ENCODE peak calls at places on chromosome 18, in ten cellular contexts. G is fibroblast of lung, Y is IMR-90, M is HCT116, D is OCI-LY7, W is GM23248, T is endothelial cell of umbilical vein, U is PC-9, F is GM23338, O is SK-N-SH. K is an unnamed sample. For H4K20me1, the result is how much of the 10 kb centered on the place peaks cover.

GRCh38 chr18:50076245-50076644 is 118.7 kb downstream of the MYO5B start:
- DNase-seq in T (no peak), G (no peak), Y (no peak), O (no peak), D (no peak), W (no peak), M (no peak), U (no peak), F (no peak), K (no peak)

GRCh38 chr18:64747803-64748202 is 598.9 kb upstream of the LINC00305 start:
- DNase-seq in D (no peak), Y (no peak), G (no peak), U (no peak), M (no peak), O (peak), F (peak), W (no peak), T (no peak), K (no peak)

GRCh38 chr18:3720818-3721545 is 271.0 kb downstream of the TGIF1 start:
- DNase-seq in D (peak), G (no peak), W (no peak), M (no peak), T (no peak), F (no peak), Y (no peak), U (no peak), O (no peak), K (no peak)

GRCh38 chr18:72742002-72742401 is 125.8 kb downstream of the NETO1 start:
- DNase-seq in W (no peak), F (no peak), D (no peak), Y (no peak), G (no peak), U (no peak), O (no peak), M (no peak), T (no peak), K (no peak)

GRCh38 chr18:76394780-76395476 is 100.1 kb downstream of the ZNF516 start:
- DNase-seq in W (peak), D (no peak), Y (peak), T (no peak), M (no peak), O (no peak), U (no peak), G (peak), F (no peak), K (peak)

GRCh38 chr18:63730788-63731187 is 28.0 kb downstream of the SERPINB11 start:
- DNase-seq in Y (no peak), U (peak), G (peak), D (no peak), T (no peak), O (no peak), M (no peak), F (peak), W (no peak), K (no peak)

GRCh38 chr18:72502671-72503431 is 41.3 kb downstream of the CBLN2 start:
- DNase-seq in D (no peak), M (no peak), W (no peak), G (no peak), U (no peak), Y (no peak), O (peak), F (no peak), T (no peak), K (no peak)

GRCh38 chr18:63965716-63966330 is 4.1 kb upstream of the SERPINB8 start:
- DNase-seq in O (no peak), M (no peak), U (no peak), W (peak), F (no peak), T (no peak), Y (no peak), D (no peak), G (peak), K (no peak)

GRCh38 chr18:3444954-3445353 is 5.0 kb upstream of the TGIF1 start:
- DNase-seq in D (no peak), W (no peak), M (no peak), O (no peak), U (no peak), F (no peak), G (no peak), Y (no peak), T (no peak), K (no peak)

GRCh38 chr18:45167109-45167551 is 448.1 kb upstream of the SLC14A2 start:
- DNase-seq in F (no peak), D (no peak), T (no peak), Y (peak), M (no peak), G (peak), O (no peak), W (peak), U (no peak), K (peak)

GRCh38 chr18:21918693-21919092 is 178.1 kb downstream of the MIB1 start:
- DNase-seq in D (no peak), U (no peak), T (no peak), O (no peak), F (no peak), M (no peak), G (no peak), Y (no peak), W (no peak), K (no peak)

GRCh38 chr18:24051256-24051947 is 36.8 kb downstream of the TTC39C start:
- DNase-seq in G (peak), W (no peak), O (no peak), T (no peak), Y (peak), M (no peak), U (peak), F (no peak), D (peak), K (peak)

GRCh38 chr18:13501896-13502295 is 224.5 kb downstream of the FAM210A start:
- DNase-seq in Y (no peak), W (no peak), G (peak), U (no peak), F (no peak), T (peak), O (no peak), M (no peak), D (peak), K (no peak)

GRCh38 chr18:57585421-57585820 is 1.1 kb downstream of the FECH start:
- DNase-seq in T (no peak), G (peak), O (peak), W (peak), U (no peak), Y (peak), M (no peak), D (no peak), F (no peak), K (no peak)

GRCh38 chr18:58314284-58314683 is 270.3 kb downstream of the NEDD4L start:
- DNase-seq in Y (peak), M (peak), T (peak), D (no peak), U (peak), O (no peak), F (no peak), W (peak), G (peak), K (peak)

GRCh38 chr18:72833471-72833870 is 34.3 kb downstream of the NETO1 start:
- DNase-seq in D (no peak), F (no peak), U (no peak), O (no peak), W (no peak), G (peak), T (no peak), Y (no peak), M (no peak), K (no peak)

GRCh38 chr18:23835506-23835905 is 146.3 kb downstream of the LAMA3 start:
- DNase-seq in F (no peak), W (no peak), U (no peak), T (no peak), O (no peak), M (no peak), D (no peak), G (no peak), Y (no peak), K (no peak)

GRCh38 chr18:33116376-33116775 is 324.1 kb downstream of the CCDC178 start:
- DNase-seq in F (no peak), O (no peak), U (no peak), M (no peak), G (peak), T (peak), W (no peak), D (no peak), Y (no peak), K (no peak)

GRCh38 chr18:26521617-26522016 is 26.7 kb downstream of the KCTD1 start:
- DNase-seq in Y (no peak), M (no peak), W (no peak), D (no peak), U (no peak), T (no peak), F (no peak), G (no peak), O (no peak), K (no peak)

GRCh38 chr18:58025733-58026132 is 18.3 kb upstream of the NEDD4L start:
- DNase-seq in U (no peak), F (no peak), O (no peak), D (no peak), Y (peak), T (no peak), W (peak), G (peak), M (no peak), K (no peak)

GRCh38 chr18:22057908-22058527 is 111.4 kb upstream of the GATA6 start:
- DNase-seq in U (no peak), Y (no peak), T (no peak), D (no peak), O (no peak), M (no peak), W (peak), G (peak), F (no peak), K (no peak)

GRCh38 chr18:64100136-64100922 is 48.6 kb downstream of the LINC00305 start:
- DNase-seq in T (no peak), G (no peak), O (no peak), Y (no peak), M (no peak), U (no peak), F (no peak), D (peak), W (no peak), K (no peak)

GRCh38 chr18:48931680-48932461 is 18.9 kb downstream of the SMAD7 start:
- DNase-seq in F (no peak), M (no peak), Y (no peak), U (no peak), D (no peak), T (peak), W (peak), O (no peak), G (no peak), K (peak)

GRCh38 chr18:44654555-44654954 is 26.1 kb upstream of the SETBP1 start:
- DNase-seq in T (peak), W (peak), M (no peak), U (peak), D (no peak), O (no peak), G (peak), F (no peak), Y (peak), K (peak)

GRCh38 chr18:24846133-24846532 is 385.7 kb downstream of the HRH4 start:
- DNase-seq in G (no peak), T (no peak), M (no peak), W (no peak), U (no peak), Y (no peak), D (peak), F (no peak), O (no peak), K (no peak)

GRCh38 chr18:40102903-40103302 is 1852.1 kb upstream of the PIK3C3 start:
- DNase-seq in O (no peak), Y (no peak), W (no peak), G (no peak), U (no peak), F (no peak), M (no peak), D (no peak), T (no peak), K (no peak)

GRCh38 chr18:36590621-36591580 is 237.9 kb downstream of the TPGS2 start:
- DNase-seq in Y (no peak), G (no peak), W (no peak), D (no peak), T (no peak), F (no peak), M (no peak), O (no peak), U (no peak), K (peak)

GRCh38 chr18:33711514-33711913 is 133.5 kb downstream of the ASXL3 start:
- DNase-seq in F (no peak), U (no peak), W (no peak), D (no peak), G (peak), T (no peak), O (peak), M (no peak), Y (no peak), K (no peak)

GRCh38 chr18:23982154-23983071 is 32.1 kb upstream of the TTC39C start:
- DNase-seq in F (peak), D (no peak), U (no peak), G (peak), O (peak), M (no peak), W (peak), Y (peak), T (peak), K (peak)

GRCh38 chr18:27964811-27965210 is 212.1 kb downstream of the CDH2 start:
- DNase-seq in O (no peak), D (no peak), T (peak), U (peak), F (peak), M (no peak), W (no peak), Y (peak), G (peak), K (no peak)

GRCh38 chr18:76459312-76459686 is 35.7 kb downstream of the ZNF516 start:
- DNase-seq in F (no peak), D (no peak), G (no peak), M (no peak), W (no peak), O (no peak), T (no peak), U (no peak), Y (no peak), K (no peak)

GRCh38 chr18:22813648-22814328 is 119.3 kb upstream of the RBBP8 start:
- DNase-seq in U (no peak), W (peak), G (peak), O (peak), Y (peak), F (peak), D (peak), T (peak), M (no peak), K (no peak)

GRCh38 chr18:72849671-72850070 is 18.1 kb downstream of the NETO1 start:
- DNase-seq in U (no peak), Y (no peak), D (no peak), O (no peak), G (no peak), M (no peak), F (no peak), W (no peak), T (no peak), K (no peak)

GRCh38 chr18:51323941-51324340 is 126.5 kb upstream of the MEX3C start:
- DNase-seq in U (no peak), T (no peak), Y (no peak), F (no peak), M (no peak), O (no peak), D (no peak), W (no peak), G (no peak), K (no peak)

GRCh38 chr18:21897811-21898210 is 157.2 kb downstream of the MIB1 start:
- DNase-seq in M (peak), T (peak), F (peak), O (peak), W (peak), D (peak), U (peak), Y (peak), G (peak), K (peak)

GRCh38 chr18:8117008-8117376 is 492.2 kb upstream of the RAB12 start:
- DNase-seq in G (peak), Y (peak), F (no peak), D (no peak), W (peak), U (no peak), T (no peak), M (no peak), O (no peak), K (no peak)

DNA sequence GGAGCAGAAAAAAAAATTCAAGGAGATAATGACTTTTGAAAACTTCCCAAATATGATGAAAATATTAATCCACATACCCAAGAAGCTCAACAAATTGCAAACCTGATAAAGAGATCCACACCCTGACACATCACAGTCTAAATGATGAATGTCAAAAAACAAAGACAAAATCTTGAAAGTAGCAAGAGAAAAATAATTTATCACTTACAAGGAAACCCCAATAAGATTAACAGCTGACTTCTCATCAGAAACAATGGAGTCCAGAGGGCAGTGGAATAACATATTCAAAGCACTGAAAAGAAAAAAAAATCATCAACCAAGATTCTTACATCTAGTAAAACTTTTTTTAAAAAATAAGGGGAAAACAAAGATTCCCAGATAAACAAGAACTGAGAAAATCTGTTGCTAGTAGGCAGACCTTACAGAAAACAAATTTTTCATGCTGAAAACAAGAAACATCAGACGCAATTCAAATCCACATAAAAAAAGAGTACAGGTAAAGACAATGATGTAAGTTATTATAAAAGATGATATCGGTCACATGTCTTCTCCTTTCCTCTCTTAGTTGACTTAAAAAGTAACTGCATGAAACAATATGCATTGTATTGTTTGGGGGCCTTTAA is 21.3 kb downstream of the SLC66A2 start:
- DNase-seq in F (no peak), O (no peak), Y (peak), U (no peak), D (no peak), W (no peak), G (no peak), T (no peak), M (no peak), K (no peak)
- H4K20me1 ChIP-seq in F (under half), O (under half), Y (under half), U (under half), D (under half), W (under half), G (under half), T (under half), M (under half), K (under half)

DNA sequence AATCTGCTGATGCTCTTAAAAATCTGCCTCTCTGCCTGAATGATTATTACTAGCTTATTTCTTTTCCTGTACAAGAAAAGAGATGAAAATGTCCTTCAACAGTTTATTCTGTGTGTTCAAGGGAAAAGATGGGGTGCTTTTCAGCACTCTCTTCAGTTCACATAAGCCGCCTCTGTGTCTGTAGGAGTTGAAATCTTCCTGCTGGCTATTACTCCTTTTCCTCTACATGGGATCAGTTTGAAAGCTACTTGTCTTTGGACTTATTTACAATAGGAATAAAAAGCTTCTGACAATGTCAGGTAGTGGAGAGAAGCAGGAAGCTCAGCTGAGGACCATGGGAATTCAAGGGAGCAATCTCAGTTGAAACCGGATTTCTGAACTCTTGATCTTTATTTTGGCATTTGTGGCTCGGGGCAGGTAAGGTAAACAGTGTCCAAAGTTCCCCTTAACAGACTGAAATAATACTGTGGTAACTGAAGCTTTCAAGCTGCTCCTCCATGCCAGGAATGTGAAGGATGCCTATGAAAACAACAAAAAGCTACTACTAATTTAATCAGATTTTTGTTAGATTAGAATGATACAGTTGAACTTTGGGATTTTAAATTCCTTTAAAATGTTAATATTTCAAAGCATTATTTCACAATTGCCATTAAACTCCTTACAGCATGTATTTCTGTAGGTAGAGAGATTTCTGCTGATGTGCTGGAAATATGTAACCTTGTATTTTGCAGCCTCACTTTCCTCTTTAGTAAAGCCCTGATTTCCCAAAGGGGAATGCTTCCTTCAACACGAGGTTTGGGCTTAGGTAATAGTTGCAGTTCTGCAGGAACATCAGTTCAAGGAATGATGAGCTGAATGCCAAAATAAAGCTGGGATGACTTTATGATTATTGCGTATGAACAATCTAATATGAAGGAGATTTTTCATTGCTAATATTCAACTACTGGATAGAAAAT is 43.6 kb downstream of the MAPRE2 start:
- DNase-seq in W (no peak), D (no peak), T (peak), F (no peak), M (no peak), U (no peak), Y (no peak), G (peak), O (no peak), K (no peak)
- H4K20me1 ChIP-seq in W (under half), D (under half), T (under half), F (under half), M (under half), U (under half), Y (under half), G (under half), O (under half), K (under half)

DNA sequence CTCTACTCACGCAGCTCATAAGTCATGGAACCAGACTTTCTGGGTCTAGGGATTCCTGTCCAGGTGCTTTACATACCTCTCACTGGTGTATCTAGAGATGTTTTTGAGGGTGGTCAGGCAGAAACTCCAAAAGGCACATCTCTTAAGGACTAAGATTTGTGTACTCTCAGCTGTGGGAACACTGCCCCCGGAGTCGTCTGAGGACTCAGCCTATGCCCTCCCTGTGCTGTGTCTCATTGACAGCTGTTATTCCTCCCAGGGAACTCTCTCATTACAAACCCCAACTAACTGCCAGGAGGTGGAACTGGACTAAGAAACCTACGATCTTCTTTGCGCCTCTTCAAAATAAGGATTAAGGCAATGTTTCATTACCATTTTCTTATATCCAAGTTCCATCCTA is 293.9 kb upstream of the DLGAP1 start:
- DNase-seq in T (no peak), M (no peak), W (no peak), F (no peak), G (no peak), D (no peak), O (no peak), U (no peak), Y (no peak), K (no peak)
- H4K20me1 ChIP-seq in T (under half), M (under half), W (under half), F (under half), G (under half), D (under half), O (under half), U (under half), Y (under half), K (under half)

DNA sequence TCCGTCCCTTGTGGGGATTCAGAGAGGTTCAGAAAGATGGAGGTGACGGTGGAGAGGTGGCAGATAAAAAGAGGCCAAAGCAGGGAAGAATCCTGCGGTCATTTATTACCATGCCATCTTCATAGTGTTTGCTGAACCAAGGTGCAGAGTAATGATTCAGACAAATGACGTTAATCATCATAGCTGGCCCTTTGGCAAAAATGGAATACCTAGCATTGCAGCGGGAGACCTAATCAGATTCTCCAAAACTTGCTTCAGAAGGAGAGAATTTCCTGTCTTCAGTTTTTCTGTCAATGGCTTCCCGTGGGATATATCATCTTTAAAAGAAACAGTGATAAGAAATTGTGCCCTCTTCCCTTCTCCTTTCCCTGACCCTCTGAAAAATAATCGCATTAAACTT is 175.4 kb downstream of the PTGR3 start:
- DNase-seq in Y (no peak), U (no peak), W (no peak), M (no peak), F (no peak), D (no peak), T (no peak), G (no peak), O (no peak), K (no peak)
- H4K20me1 ChIP-seq in Y (under half), U (under half), W (under half), M (under half), F (under half), D (under half), T (under half), G (under half), O (under half), K (under half)